ENCODE peak calls at places on chromosomes 13 and 19, in six cellular contexts. One of them, this sample, is unnamed.

GRCh38 chr13:62512194-62513141 is 1096.8 kb upstream of the PCDH20 start:
- DNase-seq in tibial artery: no peak
- DNase-seq in body of pancreas: peak
- DNase-seq in brain microvascular endothelial cell: peak
- DNase-seq in naive thymus-derived CD4-positive, alpha-beta T cell: no peak
- DNase-seq in hepatocyte: peak
- DNase-seq in this sample: peak

GRCh38 chr13:61778531-61778930 is 362.9 kb upstream of the PCDH20 start:
- DNase-seq in tibial artery: no peak
- DNase-seq in body of pancreas: no peak
- DNase-seq in brain microvascular endothelial cell: no peak
- DNase-seq in naive thymus-derived CD4-positive, alpha-beta T cell: no peak
- DNase-seq in hepatocyte: no peak
- DNase-seq in this sample: no peak

GRCh38 chr19:2603320-2603719 is 99.2 kb downstream of the GNG7 start:
- DNase-seq in tibial artery: peak
- DNase-seq in body of pancreas: no peak
- DNase-seq in brain microvascular endothelial cell: peak
- DNase-seq in naive thymus-derived CD4-positive, alpha-beta T cell: no peak
- DNase-seq in hepatocyte: no peak
- DNase-seq in this sample: no peak

GRCh38 chr19:45200614-45201013 is 22.0 kb downstream of the BLOC1S3 start:
- DNase-seq in tibial artery: no peak
- DNase-seq in body of pancreas: peak
- DNase-seq in brain microvascular endothelial cell: peak
- DNase-seq in naive thymus-derived CD4-positive, alpha-beta T cell: no peak
- DNase-seq in hepatocyte: no peak
- DNase-seq in this sample: no peak

GRCh38 chr13:44780586-44781280 is 204.6 kb upstream of the TSC22D1 start:
- DNase-seq in tibial artery: no peak
- DNase-seq in body of pancreas: no peak
- DNase-seq in brain microvascular endothelial cell: no peak
- DNase-seq in naive thymus-derived CD4-positive, alpha-beta T cell: no peak
- DNase-seq in hepatocyte: no peak
- DNase-seq in this sample: no peak

GRCh38 chr13:34853161-34853560 is 88.9 kb upstream of the NBEA start:
- DNase-seq in tibial artery: no peak
- DNase-seq in body of pancreas: no peak
- DNase-seq in brain microvascular endothelial cell: no peak
- DNase-seq in naive thymus-derived CD4-positive, alpha-beta T cell: no peak
- DNase-seq in hepatocyte: no peak
- DNase-seq in this sample: no peak

GRCh38 chr13:41179593-41180250 is 14.6 kb downstream of the KBTBD7 start:
- DNase-seq in tibial artery: no peak
- DNase-seq in body of pancreas: no peak
- DNase-seq in brain microvascular endothelial cell: no peak
- DNase-seq in naive thymus-derived CD4-positive, alpha-beta T cell: no peak
- DNase-seq in hepatocyte: no peak
- DNase-seq in this sample: no peak

GRCh38 chr19:44746616-44746945 is 1.9 kb upstream of the BCL3 start:
- DNase-seq in tibial artery: no peak
- DNase-seq in body of pancreas: no peak
- DNase-seq in brain microvascular endothelial cell: no peak
- DNase-seq in naive thymus-derived CD4-positive, alpha-beta T cell: no peak
- DNase-seq in hepatocyte: no peak
- DNase-seq in this sample: no peak

GRCh38 chr19:4555657-4556561 is 3.6 kb downstream of the SEMA6B start:
- DNase-seq in tibial artery: no peak
- DNase-seq in body of pancreas: no peak
- DNase-seq in brain microvascular endothelial cell: no peak
- DNase-seq in naive thymus-derived CD4-positive, alpha-beta T cell: no peak
- DNase-seq in hepatocyte: peak
- DNase-seq in this sample: peak

GRCh38 chr19:53983457-53984289 is 7.8 kb upstream of the CACNG6 start:
- DNase-seq in tibial artery: no peak
- DNase-seq in body of pancreas: no peak
- DNase-seq in brain microvascular endothelial cell: no peak
- DNase-seq in naive thymus-derived CD4-positive, alpha-beta T cell: no peak
- DNase-seq in hepatocyte: no peak
- DNase-seq in this sample: no peak

GRCh38 chr19:2867025-2867991 is at the start of gene ZNF556:
- DNase-seq in tibial artery: no peak
- DNase-seq in body of pancreas: no peak
- DNase-seq in brain microvascular endothelial cell: no peak
- DNase-seq in naive thymus-derived CD4-positive, alpha-beta T cell: no peak
- DNase-seq in hepatocyte: no peak
- DNase-seq in this sample: peak

GRCh38 chr19:35048911-35049411 is 7.4 kb downstream of the HPN start:
- DNase-seq in tibial artery: no peak
- DNase-seq in body of pancreas: peak
- DNase-seq in brain microvascular endothelial cell: no peak
- DNase-seq in naive thymus-derived CD4-positive, alpha-beta T cell: no peak
- DNase-seq in hepatocyte: peak
- DNase-seq in this sample: no peak

GRCh38 chr13:29472317-29472961 is 123.0 kb downstream of the SLC7A1 start:
- DNase-seq in tibial artery: no peak
- DNase-seq in body of pancreas: peak
- DNase-seq in brain microvascular endothelial cell: peak
- DNase-seq in naive thymus-derived CD4-positive, alpha-beta T cell: peak
- DNase-seq in hepatocyte: peak
- DNase-seq in this sample: peak

GRCh38 chr13:46607768-46608553 is 55.0 kb downstream of the LRCH1 start:
- DNase-seq in tibial artery: no peak
- DNase-seq in body of pancreas: no peak
- DNase-seq in brain microvascular endothelial cell: no peak
- DNase-seq in naive thymus-derived CD4-positive, alpha-beta T cell: no peak
- DNase-seq in hepatocyte: peak
- DNase-seq in this sample: no peak

GRCh38 chr13:113129921-113130750 is 7.5 kb downstream of the F10 start:
- DNase-seq in tibial artery: peak
- DNase-seq in body of pancreas: no peak
- DNase-seq in brain microvascular endothelial cell: no peak
- DNase-seq in naive thymus-derived CD4-positive, alpha-beta T cell: no peak
- DNase-seq in hepatocyte: no peak
- DNase-seq in this sample: no peak

GRCh38 chr13:71661921-71662320 is 205.1 kb downstream of the DACH1 start:
- DNase-seq in tibial artery: no peak
- DNase-seq in body of pancreas: no peak
- DNase-seq in brain microvascular endothelial cell: peak
- DNase-seq in naive thymus-derived CD4-positive, alpha-beta T cell: no peak
- DNase-seq in hepatocyte: no peak
- DNase-seq in this sample: no peak

GRCh38 chr19:53172892-53173291 is 14.0 kb upstream of the ZNF347 start:
- DNase-seq in tibial artery: no peak
- DNase-seq in body of pancreas: no peak
- DNase-seq in brain microvascular endothelial cell: peak
- DNase-seq in naive thymus-derived CD4-positive, alpha-beta T cell: no peak
- DNase-seq in hepatocyte: no peak
- DNase-seq in this sample: no peak

GRCh38 chr13:84645196-84646071 is 763.2 kb upstream of the SLITRK1 start:
- DNase-seq in tibial artery: no peak
- DNase-seq in body of pancreas: peak
- DNase-seq in brain microvascular endothelial cell: no peak
- DNase-seq in naive thymus-derived CD4-positive, alpha-beta T cell: no peak
- DNase-seq in hepatocyte: no peak
- DNase-seq in this sample: no peak

GRCh38 chr19:10116085-10116865 is 3.4 kb downstream of the EIF3G start:
- DNase-seq in tibial artery: no peak
- DNase-seq in body of pancreas: no peak
- DNase-seq in brain microvascular endothelial cell: no peak
- DNase-seq in naive thymus-derived CD4-positive, alpha-beta T cell: no peak
- DNase-seq in hepatocyte: no peak
- DNase-seq in this sample: no peak

GRCh38 chr13:74288361-74288911 is 154.2 kb upstream of the KLF12 start:
- DNase-seq in tibial artery: no peak
- DNase-seq in body of pancreas: peak
- DNase-seq in brain microvascular endothelial cell: no peak
- DNase-seq in naive thymus-derived CD4-positive, alpha-beta T cell: peak
- DNase-seq in hepatocyte: peak
- DNase-seq in this sample: peak

GRCh38 chr13:42395066-42395821 is 123.3 kb downstream of the AKAP11 start:
- DNase-seq in tibial artery: no peak
- DNase-seq in body of pancreas: no peak
- DNase-seq in brain microvascular endothelial cell: no peak
- DNase-seq in naive thymus-derived CD4-positive, alpha-beta T cell: no peak
- DNase-seq in hepatocyte: no peak
- DNase-seq in this sample: no peak

GRCh38 chr19:17627921-17628320 is 60.2 kb downstream of the UNC13A start:
- DNase-seq in tibial artery: no peak
- DNase-seq in body of pancreas: no peak
- DNase-seq in brain microvascular endothelial cell: no peak
- DNase-seq in naive thymus-derived CD4-positive, alpha-beta T cell: no peak
- DNase-seq in hepatocyte: no peak
- DNase-seq in this sample: no peak

GRCh38 chr13:99218969-99219368 is 18.3 kb downstream of the UBAC2 start:
- DNase-seq in tibial artery: no peak
- DNase-seq in body of pancreas: no peak
- DNase-seq in brain microvascular endothelial cell: no peak
- DNase-seq in naive thymus-derived CD4-positive, alpha-beta T cell: peak
- DNase-seq in hepatocyte: no peak
- DNase-seq in this sample: no peak

GRCh38 chr19:2294377-2295335 is 12.7 kb upstream of the PEAK3 start:
- DNase-seq in tibial artery: peak
- DNase-seq in body of pancreas: no peak
- DNase-seq in brain microvascular endothelial cell: no peak
- DNase-seq in naive thymus-derived CD4-positive, alpha-beta T cell: no peak
- DNase-seq in hepatocyte: no peak
- DNase-seq in this sample: peak

GRCh38 chr13:46588019-46588418 is 35.0 kb downstream of the LRCH1 start:
- DNase-seq in tibial artery: no peak
- DNase-seq in body of pancreas: no peak
- DNase-seq in brain microvascular endothelial cell: no peak
- DNase-seq in naive thymus-derived CD4-positive, alpha-beta T cell: no peak
- DNase-seq in hepatocyte: no peak
- DNase-seq in this sample: no peak

GRCh38 chr19:32471095-32471494 is 65.5 kb downstream of the DPY19L3 start:
- DNase-seq in tibial artery: no peak
- DNase-seq in body of pancreas: no peak
- DNase-seq in brain microvascular endothelial cell: peak
- DNase-seq in naive thymus-derived CD4-positive, alpha-beta T cell: no peak
- DNase-seq in hepatocyte: no peak
- DNase-seq in this sample: no peak

GRCh38 chr19:40274585-40275544 is 10.3 kb downstream of the AKT2 start:
- DNase-seq in tibial artery: peak
- DNase-seq in body of pancreas: no peak
- DNase-seq in brain microvascular endothelial cell: no peak
- DNase-seq in naive thymus-derived CD4-positive, alpha-beta T cell: peak
- DNase-seq in hepatocyte: peak
- DNase-seq in this sample: no peak

GRCh38 chr19:50252111-50252886 is 48.9 kb downstream of the MYH14 start:
- DNase-seq in tibial artery: no peak
- DNase-seq in body of pancreas: no peak
- DNase-seq in brain microvascular endothelial cell: peak
- DNase-seq in naive thymus-derived CD4-positive, alpha-beta T cell: no peak
- DNase-seq in hepatocyte: no peak
- DNase-seq in this sample: peak

GRCh38 chr19:36638862-36639510 is 27.7 kb downstream of the ZNF461 start:
- DNase-seq in tibial artery: no peak
- DNase-seq in body of pancreas: no peak
- DNase-seq in brain microvascular endothelial cell: no peak
- DNase-seq in naive thymus-derived CD4-positive, alpha-beta T cell: no peak
- DNase-seq in hepatocyte: no peak
- DNase-seq in this sample: no peak

GRCh38 chr13:50187352-50188029 is 172.2 kb downstream of the KCNRG start:
- DNase-seq in tibial artery: no peak
- DNase-seq in body of pancreas: no peak
- DNase-seq in brain microvascular endothelial cell: no peak
- DNase-seq in naive thymus-derived CD4-positive, alpha-beta T cell: no peak
- DNase-seq in hepatocyte: peak
- DNase-seq in this sample: no peak
- H3K27ac ChIP-seq in tibial artery: no peak
- H3K27ac ChIP-seq in body of pancreas: no peak
- H3K27ac ChIP-seq in brain microvascular endothelial cell: no peak
- H3K27ac ChIP-seq in naive thymus-derived CD4-positive, alpha-beta T cell: no peak
- H3K27ac ChIP-seq in hepatocyte: no peak
- H3K27ac ChIP-seq in this sample: no peak

GRCh38 chr19:15282311-15282705 is 50.0 kb downstream of the BRD4 start:
- DNase-seq in tibial artery: no peak
- DNase-seq in body of pancreas: no peak
- DNase-seq in brain microvascular endothelial cell: no peak
- DNase-seq in naive thymus-derived CD4-positive, alpha-beta T cell: no peak
- DNase-seq in hepatocyte: no peak
- DNase-seq in this sample: no peak

GRCh38 chr19:15284896-15285295 is 47.4 kb downstream of the BRD4 start:
- DNase-seq in tibial artery: no peak
- DNase-seq in body of pancreas: no peak
- DNase-seq in brain microvascular endothelial cell: no peak
- DNase-seq in naive thymus-derived CD4-positive, alpha-beta T cell: no peak
- DNase-seq in hepatocyte: no peak
- DNase-seq in this sample: no peak

GRCh38 chr19:15285896-15286591 is 46.3 kb downstream of the BRD4 start:
- DNase-seq in tibial artery: no peak
- DNase-seq in body of pancreas: no peak
- DNase-seq in brain microvascular endothelial cell: no peak
- DNase-seq in naive thymus-derived CD4-positive, alpha-beta T cell: no peak
- DNase-seq in hepatocyte: no peak
- DNase-seq in this sample: no peak

GRCh38 chr19:15283141-15283885 is 49.0 kb downstream of the BRD4 start:
- DNase-seq in tibial artery: peak
- DNase-seq in body of pancreas: peak
- DNase-seq in brain microvascular endothelial cell: peak
- DNase-seq in naive thymus-derived CD4-positive, alpha-beta T cell: no peak
- DNase-seq in hepatocyte: no peak
- DNase-seq in this sample: no peak

DNA sequence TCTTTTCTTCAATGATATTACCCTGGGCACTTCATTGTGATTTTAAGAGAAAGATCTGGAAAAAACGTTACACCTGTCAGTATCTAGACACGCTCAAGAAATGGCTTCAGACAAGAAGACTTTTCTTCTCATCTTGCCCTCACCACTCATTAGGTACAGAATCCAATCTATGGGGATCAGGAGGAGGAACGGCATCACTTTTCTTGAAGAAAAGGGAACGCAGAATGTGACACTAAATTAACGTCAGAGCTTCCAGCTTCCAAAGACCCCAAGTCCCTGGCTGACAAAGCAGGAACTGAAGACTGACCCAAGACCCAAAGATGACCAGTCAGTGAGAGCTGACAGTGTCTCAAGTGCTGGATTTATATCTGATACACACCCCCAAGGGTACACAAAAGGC is 48.2 kb downstream of the BRD4 start:
- DNase-seq in tibial artery: no peak
- DNase-seq in body of pancreas: no peak
- DNase-seq in brain microvascular endothelial cell: no peak
- DNase-seq in naive thymus-derived CD4-positive, alpha-beta T cell: no peak
- DNase-seq in hepatocyte: no peak
- DNase-seq in this sample: no peak
- H3K27ac ChIP-seq in tibial artery: peak
- H3K27ac ChIP-seq in body of pancreas: no peak
- H3K27ac ChIP-seq in brain microvascular endothelial cell: no peak
- H3K27ac ChIP-seq in naive thymus-derived CD4-positive, alpha-beta T cell: peak
- H3K27ac ChIP-seq in hepatocyte: peak
- H3K27ac ChIP-seq in this sample: peak

GRCh38 chr13:64255988-64256387 is 2840.3 kb upstream of the PCDH20 start:
- DNase-seq in tibial artery: no peak
- DNase-seq in body of pancreas: no peak
- DNase-seq in brain microvascular endothelial cell: no peak
- DNase-seq in naive thymus-derived CD4-positive, alpha-beta T cell: no peak
- DNase-seq in hepatocyte: no peak
- DNase-seq in this sample: no peak
- H3K27ac ChIP-seq in tibial artery: no peak
- H3K27ac ChIP-seq in body of pancreas: no peak
- H3K27ac ChIP-seq in brain microvascular endothelial cell: no peak
- H3K27ac ChIP-seq in naive thymus-derived CD4-positive, alpha-beta T cell: no peak
- H3K27ac ChIP-seq in hepatocyte: no peak
- H3K27ac ChIP-seq in this sample: no peak

GRCh38 chr19:1183543-1184172 is 9.6 kb upstream of the SBNO2 start:
- DNase-seq in tibial artery: no peak
- DNase-seq in body of pancreas: peak
- DNase-seq in brain microvascular endothelial cell: no peak
- DNase-seq in naive thymus-derived CD4-positive, alpha-beta T cell: no peak
- DNase-seq in hepatocyte: peak
- DNase-seq in this sample: peak
- H3K27ac ChIP-seq in tibial artery: no peak
- H3K27ac ChIP-seq in body of pancreas: peak
- H3K27ac ChIP-seq in brain microvascular endothelial cell: no peak
- H3K27ac ChIP-seq in naive thymus-derived CD4-positive, alpha-beta T cell: no peak
- H3K27ac ChIP-seq in hepatocyte: peak
- H3K27ac ChIP-seq in this sample: no peak